ENCODE peak calls at places on chromosome 1, in ten cellular contexts. One of them, this sample, is unnamed.

GRCh38 chr1:25900209-25900608 is 6.0 kb downstream of the STMN1 start:
- DNase-seq in T-helper 22 cell: no peak
- DNase-seq in ELR: no peak
- DNase-seq in tibial artery: no peak
- DNase-seq in anterior cingulate cortex: peak
- DNase-seq in GOT3: no peak
- DNase-seq in NCI-H1105: no peak
- DNase-seq in Karpas-422: no peak
- DNase-seq in Right ventricle myocardium superior: no peak
- DNase-seq in NCI-H510A treated with DMSO at 0.1 percent for 48 hours: no peak
- DNase-seq in this sample: no peak

GRCh38 chr1:64574301-64574700 is 104.4 kb downstream of the CACHD1 start:
- DNase-seq in T-helper 22 cell: no peak
- DNase-seq in ELR: peak
- DNase-seq in tibial artery: no peak
- DNase-seq in anterior cingulate cortex: no peak
- DNase-seq in GOT3: no peak
- DNase-seq in NCI-H1105: no peak
- DNase-seq in Karpas-422: no peak
- DNase-seq in Right ventricle myocardium superior: no peak
- DNase-seq in NCI-H510A treated with DMSO at 0.1 percent for 48 hours: no peak
- DNase-seq in this sample: no peak

GRCh38 chr1:8987881-8988617 is 38.2 kb downstream of the SLC2A7 start:
- DNase-seq in T-helper 22 cell: no peak
- DNase-seq in ELR: peak
- DNase-seq in tibial artery: no peak
- DNase-seq in anterior cingulate cortex: peak
- DNase-seq in GOT3: no peak
- DNase-seq in NCI-H1105: no peak
- DNase-seq in Karpas-422: peak
- DNase-seq in Right ventricle myocardium superior: peak
- DNase-seq in NCI-H510A treated with DMSO at 0.1 percent for 48 hours: peak
- DNase-seq in this sample: peak

GRCh38 chr1:10890391-10891073 is 94.1 kb upstream of the CASZ1 start:
- DNase-seq in T-helper 22 cell: no peak
- DNase-seq in ELR: no peak
- DNase-seq in tibial artery: no peak
- DNase-seq in anterior cingulate cortex: no peak
- DNase-seq in GOT3: no peak
- DNase-seq in NCI-H1105: no peak
- DNase-seq in Karpas-422: no peak
- DNase-seq in Right ventricle myocardium superior: peak
- DNase-seq in NCI-H510A treated with DMSO at 0.1 percent for 48 hours: no peak
- DNase-seq in this sample: no peak

GRCh38 chr1:29124366-29125236 is 898 bp upstream of the TMEM200B start:
- DNase-seq in T-helper 22 cell: no peak
- DNase-seq in ELR: peak
- DNase-seq in tibial artery: peak
- DNase-seq in anterior cingulate cortex: no peak
- DNase-seq in GOT3: peak
- DNase-seq in NCI-H1105: no peak
- DNase-seq in Karpas-422: peak
- DNase-seq in Right ventricle myocardium superior: peak
- DNase-seq in NCI-H510A treated with DMSO at 0.1 percent for 48 hours: no peak
- DNase-seq in this sample: peak

GRCh38 chr1:64555947-64556346 is 86.0 kb downstream of the CACHD1 start:
- DNase-seq in T-helper 22 cell: no peak
- DNase-seq in ELR: no peak
- DNase-seq in tibial artery: no peak
- DNase-seq in anterior cingulate cortex: no peak
- DNase-seq in GOT3: no peak
- DNase-seq in NCI-H1105: no peak
- DNase-seq in Karpas-422: no peak
- DNase-seq in Right ventricle myocardium superior: no peak
- DNase-seq in NCI-H510A treated with DMSO at 0.1 percent for 48 hours: no peak
- DNase-seq in this sample: no peak

GRCh38 chr1:94143173-94143808 is 22.3 kb upstream of the ABCA4 start:
- DNase-seq in T-helper 22 cell: no peak
- DNase-seq in ELR: no peak
- DNase-seq in tibial artery: no peak
- DNase-seq in anterior cingulate cortex: no peak
- DNase-seq in GOT3: no peak
- DNase-seq in NCI-H1105: no peak
- DNase-seq in Karpas-422: no peak
- DNase-seq in Right ventricle myocardium superior: no peak
- DNase-seq in NCI-H510A treated with DMSO at 0.1 percent for 48 hours: peak
- DNase-seq in this sample: no peak

GRCh38 chr1:42713293-42713692 is 26.7 kb downstream of the CLDN19 start:
- DNase-seq in T-helper 22 cell: no peak
- DNase-seq in ELR: no peak
- DNase-seq in tibial artery: no peak
- DNase-seq in anterior cingulate cortex: no peak
- DNase-seq in GOT3: no peak
- DNase-seq in NCI-H1105: no peak
- DNase-seq in Karpas-422: no peak
- DNase-seq in Right ventricle myocardium superior: no peak
- DNase-seq in NCI-H510A treated with DMSO at 0.1 percent for 48 hours: no peak
- DNase-seq in this sample: no peak

GRCh38 chr1:101485712-101486111 is 248.9 kb downstream of the S1PR1 start:
- DNase-seq in T-helper 22 cell: no peak
- DNase-seq in ELR: no peak
- DNase-seq in tibial artery: no peak
- DNase-seq in anterior cingulate cortex: no peak
- DNase-seq in GOT3: no peak
- DNase-seq in NCI-H1105: no peak
- DNase-seq in Karpas-422: no peak
- DNase-seq in Right ventricle myocardium superior: no peak
- DNase-seq in NCI-H510A treated with DMSO at 0.1 percent for 48 hours: no peak
- DNase-seq in this sample: no peak

This sample was measured in OCI-LY7.